ENCODE peak calls at places on chromosome 20, in ten cellular contexts. One of them, this sample, is unnamed.

GRCh38 chr20:7703436-7703835 is 236.8 kb downstream of the HAO1 start:
- DNase-seq in left lung: no peak
- DNase-seq in HCT116: no peak
- DNase-seq in astrocyte of the spinal cord: no peak
- DNase-seq in coronary artery: no peak
- DNase-seq in upper lobe of right lung: no peak
- DNase-seq in lower leg skin: no peak
- DNase-seq in right lobe of liver: no peak
- DNase-seq in uterus: no peak
- DNase-seq in astrocyte: no peak
- DNase-seq in this sample: no peak

GRCh38 chr20:37984018-37984785 is 49.1 kb downstream of the TTI1 start:
- DNase-seq in left lung: no peak
- DNase-seq in HCT116: no peak
- DNase-seq in astrocyte of the spinal cord: no peak
- DNase-seq in coronary artery: no peak
- DNase-seq in upper lobe of right lung: no peak
- DNase-seq in lower leg skin: no peak
- DNase-seq in right lobe of liver: peak; percentile 53
- DNase-seq in uterus: no peak
- DNase-seq in astrocyte: no peak
- DNase-seq in this sample: no peak

GRCh38 chr20:1001981-1002681 is at the start of gene RSPO4:
- DNase-seq in left lung: no peak
- DNase-seq in HCT116: no peak
- DNase-seq in astrocyte of the spinal cord: no peak
- DNase-seq in coronary artery: no peak
- DNase-seq in upper lobe of right lung: peak; percentile 60
- DNase-seq in lower leg skin: no peak
- DNase-seq in right lobe of liver: no peak
- DNase-seq in uterus: no peak
- DNase-seq in astrocyte: no peak
- DNase-seq in this sample: no peak

GRCh38 chr20:59020938-59021551 is 1.8 kb downstream of the TUBB1 start:
- DNase-seq in left lung: no peak
- DNase-seq in HCT116: no peak
- DNase-seq in astrocyte of the spinal cord: peak; percentile 56
- DNase-seq in coronary artery: no peak
- DNase-seq in upper lobe of right lung: no peak
- DNase-seq in lower leg skin: no peak
- DNase-seq in right lobe of liver: no peak
- DNase-seq in uterus: no peak
- DNase-seq in astrocyte: peak; percentile 77
- DNase-seq in this sample: no peak

GRCh38 chr20:58988565-58988882 is 7.5 kb downstream of the NELFCD start:
- DNase-seq in left lung: no peak
- DNase-seq in HCT116: no peak
- DNase-seq in astrocyte of the spinal cord: no peak
- DNase-seq in coronary artery: peak; percentile 12
- DNase-seq in upper lobe of right lung: no peak
- DNase-seq in lower leg skin: peak; percentile 31
- DNase-seq in right lobe of liver: no peak
- DNase-seq in uterus: no peak
- DNase-seq in astrocyte: no peak
- DNase-seq in this sample: no peak

GRCh38 chr20:37480915-37481314 is 40.1 kb upstream of the NNAT start:
- DNase-seq in left lung: no peak
- DNase-seq in HCT116: no peak
- DNase-seq in astrocyte of the spinal cord: no peak
- DNase-seq in coronary artery: no peak
- DNase-seq in upper lobe of right lung: no peak
- DNase-seq in lower leg skin: peak; percentile 13
- DNase-seq in right lobe of liver: no peak
- DNase-seq in uterus: no peak
- DNase-seq in astrocyte: no peak
- DNase-seq in this sample: no peak

GRCh38 chr20:63911171-63911570 is 16.2 kb downstream of the DNAJC5 start:
- DNase-seq in left lung: no peak
- DNase-seq in HCT116: peak; percentile 12
- DNase-seq in astrocyte of the spinal cord: peak; percentile 35
- DNase-seq in coronary artery: no peak
- DNase-seq in upper lobe of right lung: no peak
- DNase-seq in lower leg skin: no peak
- DNase-seq in right lobe of liver: no peak
- DNase-seq in uterus: no peak
- DNase-seq in astrocyte: peak; percentile 44
- DNase-seq in this sample: peak; percentile 22

GRCh38 chr20:51678041-51678697 is 90.0 kb downstream of the ATP9A start:
- DNase-seq in left lung: no peak
- DNase-seq in HCT116: no peak
- DNase-seq in astrocyte of the spinal cord: peak; percentile 24
- DNase-seq in coronary artery: no peak
- DNase-seq in upper lobe of right lung: no peak
- DNase-seq in lower leg skin: no peak
- DNase-seq in right lobe of liver: no peak
- DNase-seq in uterus: peak; percentile 30
- DNase-seq in astrocyte: peak; percentile 12
- DNase-seq in this sample: no peak

GRCh38 chr20:59322101-59322500 is 21.7 kb downstream of the EDN3 start:
- DNase-seq in left lung: no peak
- DNase-seq in HCT116: no peak
- DNase-seq in astrocyte of the spinal cord: no peak
- DNase-seq in coronary artery: no peak
- DNase-seq in upper lobe of right lung: no peak
- DNase-seq in lower leg skin: no peak
- DNase-seq in right lobe of liver: no peak
- DNase-seq in uterus: no peak
- DNase-seq in astrocyte: no peak
- DNase-seq in this sample: no peak

GRCh38 chr20:33821270-33821836 is 10.2 kb downstream of the CHMP4B start:
- DNase-seq in left lung: no peak
- DNase-seq in HCT116: peak; percentile 22
- DNase-seq in astrocyte of the spinal cord: no peak
- DNase-seq in coronary artery: no peak
- DNase-seq in upper lobe of right lung: no peak
- DNase-seq in lower leg skin: no peak
- DNase-seq in right lobe of liver: no peak
- DNase-seq in uterus: no peak
- DNase-seq in astrocyte: no peak
- DNase-seq in this sample: no peak

GRCh38 chr20:59124326-59125029 is 39.1 kb upstream of the ZNF831 start:
- DNase-seq in left lung: no peak
- DNase-seq in HCT116: no peak
- DNase-seq in astrocyte of the spinal cord: no peak
- DNase-seq in coronary artery: peak; percentile 58
- DNase-seq in upper lobe of right lung: no peak
- DNase-seq in lower leg skin: peak; percentile 85
- DNase-seq in right lobe of liver: no peak
- DNase-seq in uterus: no peak
- DNase-seq in astrocyte: no peak
- DNase-seq in this sample: no peak

GRCh38 chr20:4554346-4554745 is 167.4 kb upstream of the PRND start:
- DNase-seq in left lung: no peak
- DNase-seq in HCT116: no peak
- DNase-seq in astrocyte of the spinal cord: no peak
- DNase-seq in coronary artery: no peak
- DNase-seq in upper lobe of right lung: no peak
- DNase-seq in lower leg skin: no peak
- DNase-seq in right lobe of liver: no peak
- DNase-seq in uterus: no peak
- DNase-seq in astrocyte: no peak
- DNase-seq in this sample: no peak

GRCh38 chr20:38730989-38731737 is 6.9 kb downstream of the SLC32A1 start:
- DNase-seq in left lung: peak; percentile 60
- DNase-seq in HCT116: peak; percentile 73
- DNase-seq in astrocyte of the spinal cord: peak; percentile 50
- DNase-seq in coronary artery: no peak
- DNase-seq in upper lobe of right lung: peak; percentile 86
- DNase-seq in lower leg skin: peak; percentile 92
- DNase-seq in right lobe of liver: peak; percentile 76
- DNase-seq in uterus: peak; percentile 49
- DNase-seq in astrocyte: peak; percentile 11
- DNase-seq in this sample: no peak

GRCh38 chr20:25040438-25040831 is 17.5 kb downstream of the ACSS1 start:
- DNase-seq in left lung: peak; percentile 55
- DNase-seq in HCT116: no peak
- DNase-seq in astrocyte of the spinal cord: peak; percentile 57
- DNase-seq in coronary artery: no peak
- DNase-seq in upper lobe of right lung: peak; percentile 78
- DNase-seq in lower leg skin: no peak
- DNase-seq in right lobe of liver: no peak
- DNase-seq in uterus: peak; percentile 59
- DNase-seq in astrocyte: peak; percentile 73
- DNase-seq in this sample: peak; percentile 46

GRCh38 chr20:10323729-10324128 is 105.1 kb downstream of the SNAP25 start:
- DNase-seq in left lung: no peak
- DNase-seq in HCT116: no peak
- DNase-seq in astrocyte of the spinal cord: no peak
- DNase-seq in coronary artery: no peak
- DNase-seq in upper lobe of right lung: no peak
- DNase-seq in lower leg skin: no peak
- DNase-seq in right lobe of liver: no peak
- DNase-seq in uterus: no peak
- DNase-seq in astrocyte: no peak
- DNase-seq in this sample: no peak

GRCh38 chr20:3753098-3753497 is 14.5 kb downstream of the ADISSP start:
- DNase-seq in left lung: no peak
- DNase-seq in HCT116: peak; percentile 38
- DNase-seq in astrocyte of the spinal cord: peak; percentile 65
- DNase-seq in coronary artery: no peak
- DNase-seq in upper lobe of right lung: no peak
- DNase-seq in lower leg skin: no peak
- DNase-seq in right lobe of liver: no peak
- DNase-seq in uterus: peak; percentile 62
- DNase-seq in astrocyte: peak; percentile 32
- DNase-seq in this sample: no peak

GRCh38 chr20:48791014-48791413 is 36.8 kb downstream of the PREX1 start:
- DNase-seq in left lung: no peak
- DNase-seq in HCT116: no peak
- DNase-seq in astrocyte of the spinal cord: peak; percentile 36
- DNase-seq in coronary artery: no peak
- DNase-seq in upper lobe of right lung: no peak
- DNase-seq in lower leg skin: no peak
- DNase-seq in right lobe of liver: peak; percentile 68
- DNase-seq in uterus: no peak
- DNase-seq in astrocyte: peak; percentile 31
- DNase-seq in this sample: peak; percentile 47
- TF ChIP-seq CTCF in left lung: no peak
- TF ChIP-seq CTCF in HCT116: no peak
- TF ChIP-seq CTCF in astrocyte of the spinal cord: no peak
- TF ChIP-seq CTCF in coronary artery: no peak
- TF ChIP-seq CTCF in upper lobe of right lung: no peak
- TF ChIP-seq CTCF in lower leg skin: no peak
- TF ChIP-seq CTCF in right lobe of liver: peak; percentile 17
- TF ChIP-seq CTCF in uterus: no peak
- TF ChIP-seq CTCF in astrocyte: no peak
- TF ChIP-seq CTCF in this sample: no peak

GRCh38 chr20:35601021-35601973 is 14.3 kb upstream of the SPAG4 start:
- DNase-seq in left lung: peak; percentile 83
- DNase-seq in HCT116: no peak
- DNase-seq in astrocyte of the spinal cord: peak; percentile 73
- DNase-seq in coronary artery: no peak
- DNase-seq in upper lobe of right lung: peak; percentile 91
- DNase-seq in lower leg skin: peak; percentile 92
- DNase-seq in right lobe of liver: peak; percentile 83
- DNase-seq in uterus: peak; percentile 79
- DNase-seq in astrocyte: peak; percentile 57
- DNase-seq in this sample: peak; percentile 27
- H3K4me3 ChIP-seq in left lung: peak overlapping the region; percentile 37
- H3K4me3 ChIP-seq in HCT116: no peak overlapping the region
- H3K4me3 ChIP-seq in astrocyte of the spinal cord: peak overlapping the region; percentile 35
- H3K4me3 ChIP-seq in coronary artery: peak overlapping the region; percentile 74
- H3K4me3 ChIP-seq in upper lobe of right lung: peak overlapping the region; percentile 48
- H3K4me3 ChIP-seq in lower leg skin: peak overlapping the region; percentile 15
- H3K4me3 ChIP-seq in right lobe of liver: peak overlapping the region; percentile 53
- H3K4me3 ChIP-seq in uterus: peak overlapping the region; percentile 33
- H3K4me3 ChIP-seq in astrocyte: peak overlapping the region; percentile 51
- H3K4me3 ChIP-seq in this sample: no peak overlapping the region

GRCh38 chr20:45971675-45972499 is at the start of gene ZNF335:
- DNase-seq in left lung: peak; percentile 95
- DNase-seq in HCT116: peak; percentile 95
- DNase-seq in astrocyte of the spinal cord: peak; percentile 99
- DNase-seq in coronary artery: peak; percentile 96
- DNase-seq in upper lobe of right lung: peak; percentile 97
- DNase-seq in lower leg skin: peak; percentile 98
- DNase-seq in right lobe of liver: peak; percentile 95
- DNase-seq in uterus: peak; percentile 96
- DNase-seq in astrocyte: peak; percentile 91
- DNase-seq in this sample: peak; percentile 85
- TF ChIP-seq CTCF in left lung: peak; percentile 34
- TF ChIP-seq CTCF in HCT116: no peak
- TF ChIP-seq CTCF in astrocyte of the spinal cord: no peak
- TF ChIP-seq CTCF in coronary artery: peak; percentile 26
- TF ChIP-seq CTCF in upper lobe of right lung: peak; percentile 36
- TF ChIP-seq CTCF in lower leg skin: peak; percentile 43
- TF ChIP-seq CTCF in right lobe of liver: peak; percentile 44
- TF ChIP-seq CTCF in uterus: peak; percentile 34
- TF ChIP-seq CTCF in astrocyte: no peak
- TF ChIP-seq CTCF in this sample: no peak

GRCh38 chr20:41304413-41305079 is 13.0 kb downstream of the ZHX3 start:
- DNase-seq in left lung: no peak
- DNase-seq in HCT116: no peak
- DNase-seq in astrocyte of the spinal cord: no peak
- DNase-seq in coronary artery: no peak
- DNase-seq in upper lobe of right lung: no peak
- DNase-seq in lower leg skin: no peak
- DNase-seq in right lobe of liver: no peak
- DNase-seq in uterus: no peak
- DNase-seq in astrocyte: no peak
- DNase-seq in this sample: no peak
- H3K4me3 ChIP-seq in left lung: no peak overlapping the region
- H3K4me3 ChIP-seq in HCT116: no peak overlapping the region
- H3K4me3 ChIP-seq in astrocyte of the spinal cord: no peak overlapping the region
- H3K4me3 ChIP-seq in coronary artery: no peak overlapping the region
- H3K4me3 ChIP-seq in upper lobe of right lung: no peak overlapping the region
- H3K4me3 ChIP-seq in lower leg skin: no peak overlapping the region
- H3K4me3 ChIP-seq in right lobe of liver: no peak overlapping the region
- H3K4me3 ChIP-seq in uterus: no peak overlapping the region
- H3K4me3 ChIP-seq in astrocyte: no peak overlapping the region
- H3K4me3 ChIP-seq in this sample: no peak overlapping the region

DNA sequence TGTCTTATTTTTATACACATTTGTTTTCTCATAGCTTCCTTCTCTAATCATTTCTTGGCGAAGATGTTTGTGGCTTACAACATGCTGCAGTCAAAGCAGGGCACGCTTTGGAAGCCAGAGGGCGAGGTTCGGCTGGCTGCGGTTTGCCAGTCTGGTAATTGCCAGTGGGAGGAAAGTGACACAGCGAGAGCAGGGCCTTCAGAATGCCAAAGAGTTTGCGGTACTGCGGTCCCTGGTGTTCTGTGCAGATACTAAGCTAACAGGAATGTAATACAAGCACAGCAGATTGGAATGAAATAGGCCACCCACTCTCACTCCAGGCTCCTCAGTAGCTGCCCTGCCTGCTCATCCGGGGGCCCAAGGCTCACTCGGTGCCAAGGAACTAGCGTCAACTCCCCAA is 58.7 kb upstream of the TGM3 start:
- DNase-seq in left lung: peak; percentile 35
- DNase-seq in HCT116: no peak
- DNase-seq in astrocyte of the spinal cord: peak; percentile 96
- DNase-seq in coronary artery: peak; percentile 85
- DNase-seq in upper lobe of right lung: no peak
- DNase-seq in lower leg skin: peak; percentile 92
- DNase-seq in right lobe of liver: peak; percentile 79
- DNase-seq in uterus: no peak
- DNase-seq in astrocyte: peak; percentile 100
- DNase-seq in this sample: no peak
- TF ChIP-seq CTCF in left lung: no peak
- TF ChIP-seq CTCF in HCT116: peak; percentile 8
- TF ChIP-seq CTCF in astrocyte of the spinal cord: peak; percentile 35
- TF ChIP-seq CTCF in coronary artery: no peak
- TF ChIP-seq CTCF in upper lobe of right lung: no peak
- TF ChIP-seq CTCF in lower leg skin: no peak
- TF ChIP-seq CTCF in right lobe of liver: peak; percentile 72
- TF ChIP-seq CTCF in uterus: no peak
- TF ChIP-seq CTCF in astrocyte: no peak
- TF ChIP-seq CTCF in this sample: no peak